ENCODE peak calls at places on chromosome 10, in ten cellular contexts. G, U, K, Q, D, Z, V, L, B and O are unnamed samples.

GRCh38 chr10:121741246-121741645 is 143.0 kb upstream of the FGFR2 start:
- DNase-seq in B (peak; percentile 11), Z (no peak), U (no peak), D (no peak), L (no peak), Q (no peak), G (no peak), V (no peak), K (no peak), O (no peak)

GRCh38 chr10:63783882-63784281 is 262.7 kb downstream of the REEP3 start:
- DNase-seq in B (no peak), D (no peak), U (no peak), L (no peak), Q (no peak), G (no peak), V (no peak), K (no peak), Z (no peak), O (no peak)

GRCh38 chr10:35372329-35372728 is 36.0 kb downstream of the CCNY start:
- DNase-seq in Z (no peak), K (peak; percentile 76), V (peak; percentile 80), B (no peak), L (peak; percentile 61), Q (no peak), D (no peak), G (no peak), U (no peak), O (no peak)

GRCh38 chr10:3330687-3331086 is 158.1 kb upstream of the PITRM1 start:
- DNase-seq in D (no peak), L (no peak), Q (no peak), Z (peak; percentile 9), G (peak; percentile 16), V (no peak), U (no peak), K (no peak), B (peak; percentile 82), O (no peak)

GRCh38 chr10:70840836-70841235 is 25.1 kb downstream of the SGPL1 start:
- DNase-seq in L (no peak), D (no peak), B (no peak), U (no peak), Q (no peak), G (no peak), Z (no peak), V (no peak), K (no peak), O (no peak)

GRCh38 chr10:50594012-50594411 is 29.7 kb downstream of the SGMS1 start:
- DNase-seq in U (no peak), Q (no peak), K (no peak), G (peak; percentile 37), V (no peak), D (no peak), Z (no peak), L (no peak), B (peak; percentile 73), O (no peak)

GRCh38 chr10:100728928-100729876 is 16.2 kb upstream of the PAX2 start:
- DNase-seq in V (no peak), L (no peak), B (no peak), U (peak; percentile 31), Z (peak; percentile 49), G (no peak), K (no peak), D (no peak), Q (peak; percentile 76), O (no peak)

GRCh38 chr10:119090968-119091367 is 10.4 kb upstream of the EIF3A start:
- DNase-seq in G (no peak), D (no peak), K (no peak), Z (peak; percentile 42), B (peak; percentile 69), Q (no peak), V (no peak), U (peak; percentile 64), L (no peak), O (no peak)

GRCh38 chr10:35907548-35907947 is 265.5 kb upstream of the FZD8 start:
- DNase-seq in Z (no peak), G (no peak), B (no peak), V (no peak), Q (no peak), K (no peak), L (no peak), D (no peak), U (no peak), O (no peak)

GRCh38 chr10:97499561-97500296 is 1.0 kb downstream of the UBTD1 start:
- DNase-seq in V (peak; percentile 85), U (peak; percentile 65), G (no peak), B (peak; percentile 50), D (peak; percentile 83), K (peak; percentile 83), Z (peak; percentile 13), Q (no peak), L (peak; percentile 82), O (no peak)

GRCh38 chr10:71804067-71804466 is 30.7 kb upstream of the VSIR start:
- DNase-seq in G (no peak), Z (no peak), Q (no peak), L (no peak), V (no peak), K (no peak), B (no peak), U (no peak), D (no peak), O (no peak)

GRCh38 chr10:71216751-71217265 is 4.4 kb downstream of the UNC5B start:
- DNase-seq in Z (no peak), G (no peak), D (peak; percentile 71), Q (no peak), U (no peak), V (no peak), B (no peak), K (no peak), L (no peak), O (no peak)

GRCh38 chr10:2619472-2619871 is 447.9 kb upstream of the PFKP start:
- DNase-seq in L (no peak), Z (peak; percentile 10), K (no peak), B (no peak), V (no peak), G (no peak), Q (peak; percentile 62), D (no peak), U (no peak), O (no peak)

GRCh38 chr10:29805134-29805691 is 170.4 kb upstream of the SVIL start:
- DNase-seq in K (peak; percentile 50), U (no peak), D (no peak), Z (no peak), L (no peak), V (no peak), Q (no peak), G (no peak), B (no peak), O (no peak)

GRCh38 chr10:43137701-43137970 is 609 bp upstream of the CSGALNACT2 start:
- DNase-seq in V (peak; percentile 45), U (peak; percentile 45), L (peak; percentile 52), K (peak; percentile 59), Z (peak; percentile 43), G (no peak), Q (peak; percentile 84), B (peak; percentile 46), D (no peak), O (peak; percentile 83)

GRCh38 chr10:79128923-79129305 is 60.1 kb downstream of the ZMIZ1 start:
- DNase-seq in K (no peak), G (no peak), L (no peak), D (no peak), U (no peak), Q (no peak), Z (no peak), V (no peak), B (no peak), O (no peak)

GRCh38 chr10:78806805-78807221 is 262.0 kb upstream of the ZMIZ1 start:
- DNase-seq in L (no peak), G (no peak), Z (peak; percentile 33), V (no peak), B (no peak), Q (no peak), D (no peak), U (no peak), K (no peak), O (no peak)

GRCh38 chr10:73889014-73889413 is 14.7 kb upstream of the CAMK2G start:
- DNase-seq in Z (peak; percentile 85), U (peak; percentile 48), B (peak; percentile 45), Q (no peak), V (peak; percentile 81), L (peak; percentile 56), D (no peak), G (no peak), K (no peak), O (no peak)

DNA sequence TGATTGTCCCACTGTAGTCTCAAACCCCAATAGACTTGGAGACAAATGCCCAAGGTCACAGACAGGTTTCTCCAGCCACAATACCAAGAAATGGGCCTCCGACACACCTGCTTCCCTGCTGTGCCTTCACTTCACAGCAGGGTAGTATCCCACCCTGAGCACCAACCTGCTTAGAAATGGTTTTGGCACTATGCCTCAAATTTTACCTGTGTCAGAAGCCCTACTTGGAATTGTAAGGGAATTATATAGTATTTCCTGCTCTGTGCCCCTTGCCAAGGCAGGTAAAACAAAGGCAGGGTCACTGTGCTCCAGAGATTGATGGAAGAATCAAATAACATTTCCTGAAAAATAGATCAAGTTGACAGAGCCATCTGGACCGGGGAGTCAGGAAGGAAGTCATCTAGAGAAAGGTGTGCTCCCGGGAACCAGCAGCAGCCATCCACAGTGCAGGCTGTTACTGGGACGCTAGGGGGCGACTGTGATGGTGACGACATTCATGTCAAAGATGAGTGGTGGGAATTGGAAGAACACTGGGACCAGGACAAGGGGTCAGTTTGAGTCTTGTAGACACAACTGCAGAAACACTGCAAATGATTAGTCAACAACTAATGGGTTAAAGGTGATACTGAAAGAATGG is 117.8 kb upstream of the AKR1E2 start:
- DNase-seq in L (no peak), U (no peak), Q (peak; percentile 47), Z (peak; percentile 59), G (no peak), B (no peak), V (no peak), D (no peak), K (no peak), O (no peak)
- TF ChIP-seq CTCF in L (peak; percentile 28), U (no peak), Q (peak; percentile 59), Z (peak; percentile 57), G (no peak), B (peak; percentile 62), V (no peak), D (no peak), K (no peak), O (peak; percentile 28)

GRCh38 chr10:44886966-44887365 is 24.2 kb upstream of the TMEM72 start:
- DNase-seq in B (no peak), Z (no peak), K (no peak), Q (no peak), G (no peak), U (no peak), L (no peak), D (no peak), V (no peak), O (no peak)
- TF ChIP-seq CTCF in B (no peak), Z (no peak), K (no peak), Q (no peak), G (no peak), U (no peak), L (no peak), D (no peak), V (no peak), O (no peak)

GRCh38 chr10:7218974-7219373 is 191.9 kb downstream of the SFMBT2 start:
- DNase-seq in B (no peak), L (no peak), Z (no peak), K (no peak), Q (no peak), D (no peak), V (no peak), G (no peak), U (no peak), O (no peak)
- TF ChIP-seq CTCF in B (no peak), L (peak; percentile 46), Z (no peak), K (no peak), Q (no peak), D (no peak), V (no peak), G (no peak), U (no peak), O (peak; percentile 10)

GRCh38 chr10:117476716-117477115 is 65.8 kb upstream of the EMX2 start:
- DNase-seq in D (no peak), K (no peak), U (no peak), L (no peak), Z (no peak), G (no peak), V (no peak), Q (no peak), B (no peak), O (no peak)
- TF ChIP-seq CTCF in D (no peak), K (no peak), U (no peak), L (no peak), Z (no peak), G (no peak), V (no peak), Q (no peak), B (no peak), O (no peak)